ENCODE peak calls at places on chromosome 21, in ten cellular contexts. E is activated T-cell treated with anti-CD3 and anti-CD28 coated beads for 24 hours; Y is pancreas; R is T-helper 9 cell; Q is M059J; C is activated T-helper 1 cell treated with anti-CD3 and anti-CD28 coated beads, Interleukin-12 subunit alpha, Interleukin-12 subunit beta, Interleukin-2, Interleukin-4 antibody, amounts not matched to agents 30 ng/mL and 10 ng/mL and 1 ng/mL, durations not matched to agents 14 hours and 24 hours and 36 hours; I is gastrocnemius medialis; T is GM23248; G is stimulated activated CD4-positive, alpha-beta T cell treated with anti-CD3 and anti-CD28 coated beads, Interleukin-1b, Interleukin-23, amount 100 ng/mL, for 48 hours; W is colonic mucosa. K is an unnamed sample.
A peak's percentile ranks its signal among the peaks of the same experiment; 100 is the strongest.

GRCh38 chr21:38726482-38726881 is 79.2 kb upstream of the ETS2 start:
- DNase-seq in C (no peak), T (no peak), Y (no peak), I (no peak), W (no peak), Q (no peak), E (no peak), G (no peak), R (no peak), K (no peak)

GRCh38 chr21:35217504-35218060 is 168.5 kb upstream of the RUNX1 start:
- DNase-seq in W (no peak), I (no peak), Y (no peak), T (peak; percentile 93), Q (peak; percentile 97), E (no peak), G (peak; percentile 69), C (no peak), R (no peak), K (no peak)

GRCh38 chr21:45376459-45377324 is 28.3 kb upstream of the COL18A1 start:
- DNase-seq in E (no peak), I (no peak), Q (no peak), G (no peak), C (no peak), R (no peak), Y (peak; percentile 36), W (no peak), T (peak; percentile 10), K (no peak)

GRCh38 chr21:18902641-18903040 is 499.1 kb upstream of the TMPRSS15 start:
- DNase-seq in T (no peak), Y (no peak), R (no peak), C (no peak), I (no peak), Q (no peak), W (no peak), G (no peak), E (no peak), K (no peak)

GRCh38 chr21:38505654-38506523 is 7.6 kb upstream of the ERG start:
- DNase-seq in E (no peak), Y (no peak), G (no peak), T (peak; percentile 84), C (no peak), R (no peak), Q (peak; percentile 81), I (no peak), W (peak; percentile 71), K (peak; percentile 82)

GRCh38 chr21:15139881-15140280 is 75.1 kb upstream of the NRIP1 start:
- DNase-seq in C (no peak), G (no peak), R (no peak), T (no peak), Q (no peak), W (no peak), E (no peak), Y (no peak), I (no peak), K (no peak)

GRCh38 chr21:31710586-31710985 is 21.3 kb downstream of the SCAF4 start:
- DNase-seq in G (no peak), R (no peak), Y (no peak), E (no peak), C (no peak), I (no peak), W (no peak), Q (peak; percentile 66), T (peak; percentile 74), K (no peak)

GRCh38 chr21:39602793-39603192 is 9.9 kb upstream of the B3GALT5 start:
- DNase-seq in G (no peak), T (no peak), W (no peak), E (no peak), Q (no peak), R (no peak), Y (no peak), C (no peak), I (no peak), K (no peak)

GRCh38 chr21:44845418-44846200 is 27.7 kb upstream of the SUMO3 start:
- DNase-seq in G (peak; percentile 59), R (peak; percentile 32), C (peak; percentile 65), I (peak; percentile 58), Y (no peak), E (peak; percentile 45), Q (peak; percentile 40), T (peak; percentile 80), W (peak; percentile 76), K (no peak)

GRCh38 chr21:41583274-41583790 is 75.4 kb upstream of the TMPRSS2 start:
- DNase-seq in G (no peak), I (no peak), E (no peak), Q (peak; percentile 72), R (no peak), C (no peak), T (no peak), Y (no peak), W (no peak), K (no peak)

GRCh38 chr21:31184462-31184861 is 146.2 kb upstream of the KRTAP19-8 start:
- DNase-seq in E (peak; percentile 66), T (no peak), Y (no peak), R (peak; percentile 28), W (no peak), G (peak; percentile 84), I (no peak), C (peak; percentile 68), Q (no peak), K (peak; percentile 59)

GRCh38 chr21:45409466-45410150 is 4.6 kb downstream of the COL18A1 start:
- DNase-seq in R (no peak), G (no peak), I (no peak), W (no peak), Q (peak; percentile 38), E (no peak), Y (peak; percentile 67), C (no peak), T (no peak), K (no peak)

GRCh38 chr21:34029724-34030528 is 43.5 kb upstream of the MRPS6 start:
- DNase-seq in I (peak; percentile 68), C (peak; percentile 42), W (peak; percentile 38), E (peak; percentile 30), Y (no peak), T (peak; percentile 91), G (peak; percentile 58), Q (peak; percentile 60), R (peak; percentile 8), K (peak; percentile 62)

GRCh38 chr21:28754862-28755261 is 237.8 kb downstream of the LTN1 start:
- DNase-seq in Y (no peak), W (no peak), I (no peak), G (no peak), C (no peak), E (no peak), T (no peak), Q (no peak), R (no peak), K (no peak)

GRCh38 chr21:45941338-45941710 is 40.2 kb upstream of the COL6A1 start:
- DNase-seq in Q (no peak), T (no peak), C (no peak), R (no peak), Y (peak; percentile 42), W (no peak), G (no peak), E (no peak), I (no peak), K (no peak)

GRCh38 chr21:36323032-36323431 is 3.0 kb downstream of the MORC3 start:
- DNase-seq in T (peak; percentile 53), W (no peak), G (no peak), R (no peak), I (no peak), Q (no peak), C (no peak), E (no peak), Y (no peak), K (no peak)

GRCh38 chr21:34826818-34827217 is 158.0 kb downstream of the CLIC6 start:
- DNase-seq in R (no peak), Q (no peak), E (no peak), Y (no peak), T (no peak), W (no peak), I (no peak), G (no peak), C (no peak), K (no peak)

GRCh38 chr21:21067375-21067774 is 69.2 kb downstream of the NCAM2 start:
- DNase-seq in G (no peak), C (no peak), W (no peak), Y (no peak), T (no peak), R (no peak), I (no peak), Q (no peak), E (no peak), K (no peak)

GRCh38 chr21:44006017-44006624 is 6.0 kb upstream of the TRAPPC10 start:
- DNase-seq in G (no peak), E (no peak), R (no peak), C (no peak), W (no peak), Y (no peak), T (peak; percentile 96), I (no peak), Q (peak; percentile 90), K (no peak)

GRCh38 chr21:39799178-39799577 is 54.2 kb downstream of the IGSF5 start:
- DNase-seq in Q (no peak), C (no peak), R (no peak), E (no peak), G (no peak), Y (peak; percentile 22), T (no peak), W (no peak), I (no peak), K (no peak)

K was measured in Jurkat, Clone E6-1.